ENCODE peak calls at places on chromosomes 7 and 10, in nine cellular contexts. One of them, this sample, is unnamed.

GRCh38 chr7:132732466-132732865 is 156.2 kb upstream of the PLXNA4 start:
- DNase-seq in NCI-H2081: peak
- DNase-seq in islet precursor cell: no peak
- DNase-seq in stimulated activated CD4-positive, alpha-beta T cell treated with anti-CD3 and anti-CD28 coated beads, Interleukin-12 subunit alpha, Interleukin-12 subunit beta, amount 100 ng/mL, for 48 hours: no peak
- DNase-seq in HTR-8/SVneo: no peak
- DNase-seq in choroid plexus epithelial cell: no peak
- DNase-seq in heart left ventricle: no peak
- DNase-seq in naive B cell: no peak
- DNase-seq in NCI-H1694: no peak
- DNase-seq in this sample: no peak

GRCh38 chr10:71753960-71754505 is 19.3 kb downstream of the VSIR start:
- DNase-seq in NCI-H2081: no peak
- DNase-seq in islet precursor cell: no peak
- DNase-seq in stimulated activated CD4-positive, alpha-beta T cell treated with anti-CD3 and anti-CD28 coated beads, Interleukin-12 subunit alpha, Interleukin-12 subunit beta, amount 100 ng/mL, for 48 hours: no peak
- DNase-seq in HTR-8/SVneo: no peak
- DNase-seq in choroid plexus epithelial cell: no peak
- DNase-seq in heart left ventricle: peak
- DNase-seq in naive B cell: no peak
- DNase-seq in NCI-H1694: no peak
- DNase-seq in this sample: no peak

GRCh38 chr10:79403441-79404230 is 41.8 kb downstream of the ZCCHC24 start:
- DNase-seq in NCI-H2081: no peak
- DNase-seq in islet precursor cell: peak
- DNase-seq in stimulated activated CD4-positive, alpha-beta T cell treated with anti-CD3 and anti-CD28 coated beads, Interleukin-12 subunit alpha, Interleukin-12 subunit beta, amount 100 ng/mL, for 48 hours: no peak
- DNase-seq in HTR-8/SVneo: no peak
- DNase-seq in choroid plexus epithelial cell: peak
- DNase-seq in heart left ventricle: peak
- DNase-seq in naive B cell: no peak
- DNase-seq in NCI-H1694: no peak
- DNase-seq in this sample: no peak

GRCh38 chr7:95411036-95411435 is 14.9 kb upstream of the PON3 start:
- DNase-seq in NCI-H2081: no peak
- DNase-seq in islet precursor cell: no peak
- DNase-seq in stimulated activated CD4-positive, alpha-beta T cell treated with anti-CD3 and anti-CD28 coated beads, Interleukin-12 subunit alpha, Interleukin-12 subunit beta, amount 100 ng/mL, for 48 hours: no peak
- DNase-seq in HTR-8/SVneo: no peak
- DNase-seq in choroid plexus epithelial cell: no peak
- DNase-seq in heart left ventricle: no peak
- DNase-seq in naive B cell: no peak
- DNase-seq in NCI-H1694: no peak
- DNase-seq in this sample: no peak

GRCh38 chr7:157640144-157640543 is 303.3 kb downstream of the DNAJB6 start:
- DNase-seq in NCI-H2081: no peak
- DNase-seq in islet precursor cell: no peak
- DNase-seq in stimulated activated CD4-positive, alpha-beta T cell treated with anti-CD3 and anti-CD28 coated beads, Interleukin-12 subunit alpha, Interleukin-12 subunit beta, amount 100 ng/mL, for 48 hours: no peak
- DNase-seq in HTR-8/SVneo: no peak
- DNase-seq in choroid plexus epithelial cell: no peak
- DNase-seq in heart left ventricle: no peak
- DNase-seq in naive B cell: no peak
- DNase-seq in NCI-H1694: no peak
- DNase-seq in this sample: no peak

GRCh38 chr10:103870503-103870902 is 15.1 kb upstream of the SH3PXD2A start:
- DNase-seq in NCI-H2081: no peak
- DNase-seq in islet precursor cell: no peak
- DNase-seq in stimulated activated CD4-positive, alpha-beta T cell treated with anti-CD3 and anti-CD28 coated beads, Interleukin-12 subunit alpha, Interleukin-12 subunit beta, amount 100 ng/mL, for 48 hours: no peak
- DNase-seq in HTR-8/SVneo: no peak
- DNase-seq in choroid plexus epithelial cell: peak
- DNase-seq in heart left ventricle: no peak
- DNase-seq in naive B cell: no peak
- DNase-seq in NCI-H1694: no peak
- DNase-seq in this sample: no peak

GRCh38 chr7:120259382-120259781 is 13.6 kb upstream of the KCND2 start:
- DNase-seq in NCI-H2081: no peak
- DNase-seq in islet precursor cell: no peak
- DNase-seq in stimulated activated CD4-positive, alpha-beta T cell treated with anti-CD3 and anti-CD28 coated beads, Interleukin-12 subunit alpha, Interleukin-12 subunit beta, amount 100 ng/mL, for 48 hours: no peak
- DNase-seq in HTR-8/SVneo: no peak
- DNase-seq in choroid plexus epithelial cell: peak
- DNase-seq in heart left ventricle: no peak
- DNase-seq in naive B cell: no peak
- DNase-seq in NCI-H1694: no peak
- DNase-seq in this sample: no peak

GRCh38 chr7:126686474-126686873 is 566.3 kb downstream of the GRM8 start:
- DNase-seq in NCI-H2081: no peak
- DNase-seq in islet precursor cell: no peak
- DNase-seq in stimulated activated CD4-positive, alpha-beta T cell treated with anti-CD3 and anti-CD28 coated beads, Interleukin-12 subunit alpha, Interleukin-12 subunit beta, amount 100 ng/mL, for 48 hours: no peak
- DNase-seq in HTR-8/SVneo: no peak
- DNase-seq in choroid plexus epithelial cell: no peak
- DNase-seq in heart left ventricle: no peak
- DNase-seq in naive B cell: no peak
- DNase-seq in NCI-H1694: no peak
- DNase-seq in this sample: no peak

GRCh38 chr10:70069346-70069745 is 16.7 kb downstream of the MACROH2A2 start:
- DNase-seq in NCI-H2081: no peak
- DNase-seq in islet precursor cell: no peak
- DNase-seq in stimulated activated CD4-positive, alpha-beta T cell treated with anti-CD3 and anti-CD28 coated beads, Interleukin-12 subunit alpha, Interleukin-12 subunit beta, amount 100 ng/mL, for 48 hours: no peak
- DNase-seq in HTR-8/SVneo: no peak
- DNase-seq in choroid plexus epithelial cell: no peak
- DNase-seq in heart left ventricle: no peak
- DNase-seq in naive B cell: no peak
- DNase-seq in NCI-H1694: no peak
- DNase-seq in this sample: no peak

GRCh38 chr7:47373871-47374451 is 207.9 kb downstream of the TNS3 start:
- DNase-seq in NCI-H2081: peak
- DNase-seq in islet precursor cell: no peak
- DNase-seq in stimulated activated CD4-positive, alpha-beta T cell treated with anti-CD3 and anti-CD28 coated beads, Interleukin-12 subunit alpha, Interleukin-12 subunit beta, amount 100 ng/mL, for 48 hours: no peak
- DNase-seq in HTR-8/SVneo: no peak
- DNase-seq in choroid plexus epithelial cell: no peak
- DNase-seq in heart left ventricle: no peak
- DNase-seq in naive B cell: no peak
- DNase-seq in NCI-H1694: no peak
- DNase-seq in this sample: no peak

GRCh38 chr10:15545266-15545665 is 174.2 kb upstream of the FAM171A1 start:
- DNase-seq in NCI-H2081: no peak
- DNase-seq in islet precursor cell: no peak
- DNase-seq in stimulated activated CD4-positive, alpha-beta T cell treated with anti-CD3 and anti-CD28 coated beads, Interleukin-12 subunit alpha, Interleukin-12 subunit beta, amount 100 ng/mL, for 48 hours: no peak
- DNase-seq in HTR-8/SVneo: no peak
- DNase-seq in choroid plexus epithelial cell: no peak
- DNase-seq in heart left ventricle: no peak
- DNase-seq in naive B cell: no peak
- DNase-seq in NCI-H1694: no peak
- DNase-seq in this sample: no peak

GRCh38 chr10:11875499-11876281 is 52.5 kb downstream of the PROSER2 start:
- DNase-seq in NCI-H2081: no peak
- DNase-seq in islet precursor cell: peak
- DNase-seq in stimulated activated CD4-positive, alpha-beta T cell treated with anti-CD3 and anti-CD28 coated beads, Interleukin-12 subunit alpha, Interleukin-12 subunit beta, amount 100 ng/mL, for 48 hours: no peak
- DNase-seq in HTR-8/SVneo: peak
- DNase-seq in choroid plexus epithelial cell: peak
- DNase-seq in heart left ventricle: peak
- DNase-seq in naive B cell: no peak
- DNase-seq in NCI-H1694: no peak
- DNase-seq in this sample: peak

GRCh38 chr10:79890469-79890868 is 58.4 kb downstream of the SFTPD start:
- DNase-seq in NCI-H2081: no peak
- DNase-seq in islet precursor cell: no peak
- DNase-seq in stimulated activated CD4-positive, alpha-beta T cell treated with anti-CD3 and anti-CD28 coated beads, Interleukin-12 subunit alpha, Interleukin-12 subunit beta, amount 100 ng/mL, for 48 hours: no peak
- DNase-seq in HTR-8/SVneo: no peak
- DNase-seq in choroid plexus epithelial cell: no peak
- DNase-seq in heart left ventricle: no peak
- DNase-seq in naive B cell: no peak
- DNase-seq in NCI-H1694: no peak
- DNase-seq in this sample: no peak

GRCh38 chr7:98879198-98879988 is 1.1 kb downstream of the TRRAP start:
- DNase-seq in NCI-H2081: peak
- DNase-seq in islet precursor cell: peak
- DNase-seq in stimulated activated CD4-positive, alpha-beta T cell treated with anti-CD3 and anti-CD28 coated beads, Interleukin-12 subunit alpha, Interleukin-12 subunit beta, amount 100 ng/mL, for 48 hours: peak
- DNase-seq in HTR-8/SVneo: no peak
- DNase-seq in choroid plexus epithelial cell: peak
- DNase-seq in heart left ventricle: no peak
- DNase-seq in naive B cell: peak
- DNase-seq in NCI-H1694: no peak
- DNase-seq in this sample: no peak

GRCh38 chr10:128784444-128784843 is 658.2 kb upstream of the MKI67 start:
- DNase-seq in NCI-H2081: no peak
- DNase-seq in islet precursor cell: no peak
- DNase-seq in stimulated activated CD4-positive, alpha-beta T cell treated with anti-CD3 and anti-CD28 coated beads, Interleukin-12 subunit alpha, Interleukin-12 subunit beta, amount 100 ng/mL, for 48 hours: no peak
- DNase-seq in HTR-8/SVneo: no peak
- DNase-seq in choroid plexus epithelial cell: no peak
- DNase-seq in heart left ventricle: no peak
- DNase-seq in naive B cell: no peak
- DNase-seq in NCI-H1694: no peak
- DNase-seq in this sample: no peak

GRCh38 chr7:108310351-108310750 is 145.9 kb downstream of the NRCAM start:
- DNase-seq in NCI-H2081: no peak
- DNase-seq in islet precursor cell: no peak
- DNase-seq in stimulated activated CD4-positive, alpha-beta T cell treated with anti-CD3 and anti-CD28 coated beads, Interleukin-12 subunit alpha, Interleukin-12 subunit beta, amount 100 ng/mL, for 48 hours: no peak
- DNase-seq in HTR-8/SVneo: no peak
- DNase-seq in choroid plexus epithelial cell: peak
- DNase-seq in heart left ventricle: no peak
- DNase-seq in naive B cell: no peak
- DNase-seq in NCI-H1694: no peak
- DNase-seq in this sample: no peak

GRCh38 chr7:102283477-102284189 is 3.0 kb upstream of the SH2B2 start:
- DNase-seq in NCI-H2081: no peak
- DNase-seq in islet precursor cell: no peak
- DNase-seq in stimulated activated CD4-positive, alpha-beta T cell treated with anti-CD3 and anti-CD28 coated beads, Interleukin-12 subunit alpha, Interleukin-12 subunit beta, amount 100 ng/mL, for 48 hours: no peak
- DNase-seq in HTR-8/SVneo: no peak
- DNase-seq in choroid plexus epithelial cell: no peak
- DNase-seq in heart left ventricle: no peak
- DNase-seq in naive B cell: no peak
- DNase-seq in NCI-H1694: no peak
- DNase-seq in this sample: no peak

GRCh38 chr7:101743241-101743994 is 74.0 kb upstream of the CUX1 start:
- DNase-seq in NCI-H2081: peak
- DNase-seq in islet precursor cell: peak
- DNase-seq in stimulated activated CD4-positive, alpha-beta T cell treated with anti-CD3 and anti-CD28 coated beads, Interleukin-12 subunit alpha, Interleukin-12 subunit beta, amount 100 ng/mL, for 48 hours: peak
- DNase-seq in HTR-8/SVneo: peak
- DNase-seq in choroid plexus epithelial cell: peak
- DNase-seq in heart left ventricle: peak
- DNase-seq in naive B cell: peak
- DNase-seq in NCI-H1694: peak
- DNase-seq in this sample: peak

GRCh38 chr10:71829171-71829570 is 21.9 kb downstream of the PSAP start:
- DNase-seq in NCI-H2081: no peak
- DNase-seq in islet precursor cell: no peak
- DNase-seq in stimulated activated CD4-positive, alpha-beta T cell treated with anti-CD3 and anti-CD28 coated beads, Interleukin-12 subunit alpha, Interleukin-12 subunit beta, amount 100 ng/mL, for 48 hours: no peak
- DNase-seq in HTR-8/SVneo: no peak
- DNase-seq in choroid plexus epithelial cell: peak
- DNase-seq in heart left ventricle: no peak
- DNase-seq in naive B cell: no peak
- DNase-seq in NCI-H1694: no peak
- DNase-seq in this sample: peak

GRCh38 chr7:115133248-115133647 is 211.4 kb downstream of the MDFIC start:
- DNase-seq in NCI-H2081: peak
- DNase-seq in islet precursor cell: no peak
- DNase-seq in stimulated activated CD4-positive, alpha-beta T cell treated with anti-CD3 and anti-CD28 coated beads, Interleukin-12 subunit alpha, Interleukin-12 subunit beta, amount 100 ng/mL, for 48 hours: no peak
- DNase-seq in HTR-8/SVneo: no peak
- DNase-seq in choroid plexus epithelial cell: no peak
- DNase-seq in heart left ventricle: no peak
- DNase-seq in naive B cell: no peak
- DNase-seq in NCI-H1694: no peak
- DNase-seq in this sample: no peak

GRCh38 chr7:127792528-127793342 is 140.7 kb downstream of the SND1 start:
- DNase-seq in NCI-H2081: peak
- DNase-seq in islet precursor cell: peak
- DNase-seq in stimulated activated CD4-positive, alpha-beta T cell treated with anti-CD3 and anti-CD28 coated beads, Interleukin-12 subunit alpha, Interleukin-12 subunit beta, amount 100 ng/mL, for 48 hours: no peak
- DNase-seq in HTR-8/SVneo: peak
- DNase-seq in choroid plexus epithelial cell: no peak
- DNase-seq in heart left ventricle: no peak
- DNase-seq in naive B cell: no peak
- DNase-seq in NCI-H1694: peak
- DNase-seq in this sample: no peak

GRCh38 chr10:78764436-78764835 is 304.3 kb upstream of the ZMIZ1 start:
- DNase-seq in NCI-H2081: no peak
- DNase-seq in islet precursor cell: no peak
- DNase-seq in stimulated activated CD4-positive, alpha-beta T cell treated with anti-CD3 and anti-CD28 coated beads, Interleukin-12 subunit alpha, Interleukin-12 subunit beta, amount 100 ng/mL, for 48 hours: no peak
- DNase-seq in HTR-8/SVneo: no peak
- DNase-seq in choroid plexus epithelial cell: no peak
- DNase-seq in heart left ventricle: peak
- DNase-seq in naive B cell: no peak
- DNase-seq in NCI-H1694: no peak
- DNase-seq in this sample: no peak

This sample was measured in lung.